ENCODE peak calls at places on chromosome 1, in five cellular contexts. O, X, Y, V and W are unnamed samples.

GRCh38 chr1:213281610-213282316 is 230.7 kb downstream of the RPS6KC1 start:
- DNase-seq in O (no peak), X (no peak), Y (no peak), V (no peak), W (no peak)

GRCh38 chr1:106910798-106911197 is 145.7 kb upstream of the PRMT6 start:
- DNase-seq in O (no peak), X (no peak), Y (no peak), V (no peak), W (no peak)

GRCh38 chr1:92488832-92489231 is 2.1 kb upstream of the GFI1 start:
- DNase-seq in O (no peak), X (no peak), Y (no peak), V (no peak), W (no peak)

GRCh38 chr1:24910751-24911650 is 19.1 kb downstream of the RUNX3 start:
- DNase-seq in O (peak; percentile 78), X (peak; percentile 78), Y (no peak), V (no peak), W (no peak)

GRCh38 chr1:215566556-215567490 is at the start of gene KCTD3:
- DNase-seq in O (peak; percentile 76), X (peak; percentile 16), Y (peak; percentile 83), V (peak; percentile 87), W (peak; percentile 46)

GRCh38 chr1:197437891-197438853 is 170.1 kb downstream of the CRB1 start:
- DNase-seq in O (no peak), X (no peak), Y (no peak), V (no peak), W (no peak)

GRCh38 chr1:3595949-3596348 is 15.4 kb downstream of the MEGF6 start:
- DNase-seq in O (no peak), X (no peak), Y (no peak), V (no peak), W (no peak)

GRCh38 chr1:171645553-171646336 is 6.7 kb downstream of the MYOC start:
- DNase-seq in O (no peak), X (no peak), Y (peak; percentile 60), V (peak; percentile 66), W (no peak)

GRCh38 chr1:23558140-23558871 is 995 bp downstream of the ID3 start:
- DNase-seq in O (peak; percentile 71), X (no peak), Y (peak; percentile 85), V (peak; percentile 78), W (no peak)